ENCODE peak calls at places on chromosome 1, in seven cellular contexts. One of them, this sample, is unnamed.

GRCh38 chr1:3504151-3504822 is 49.8 kb downstream of the ARHGEF16 start:
- DNase-seq in transverse colon: no peak
- DNase-seq in NB4: no peak
- DNase-seq in body of pancreas: peak
- DNase-seq in K562: no peak
- DNase-seq in right lobe of liver: no peak
- DNase-seq in breast epithelium: no peak
- DNase-seq in this sample: peak

GRCh38 chr1:87450615-87451209 is 122.0 kb downstream of the LMO4 start:
- DNase-seq in body of pancreas: no peak
- DNase-seq in breast epithelium: no peak
- DNase-seq in NB4: no peak
- DNase-seq in transverse colon: peak
- DNase-seq in K562: peak
- DNase-seq in right lobe of liver: no peak
- DNase-seq in this sample: no peak

GRCh38 chr1:218164111-218164929 is 120.8 kb upstream of the RRP15 start:
- DNase-seq in NB4: no peak
- DNase-seq in K562: no peak
- DNase-seq in body of pancreas: no peak
- DNase-seq in transverse colon: peak
- DNase-seq in right lobe of liver: no peak
- DNase-seq in breast epithelium: no peak
- DNase-seq in this sample: peak

GRCh38 chr1:8903908-8904650 is 25.6 kb upstream of the ENO1 start:
- DNase-seq in breast epithelium: peak
- DNase-seq in right lobe of liver: no peak
- DNase-seq in K562: no peak
- DNase-seq in body of pancreas: peak
- DNase-seq in transverse colon: peak
- DNase-seq in NB4: no peak
- DNase-seq in this sample: peak

GRCh38 chr1:175133693-175134435 is 58.7 kb downstream of the KIAA0040 start:
- DNase-seq in NB4: no peak
- DNase-seq in K562: no peak
- DNase-seq in right lobe of liver: no peak
- DNase-seq in breast epithelium: no peak
- DNase-seq in body of pancreas: no peak
- DNase-seq in transverse colon: no peak
- DNase-seq in this sample: no peak

GRCh38 chr1:226444901-226445300 is 37.0 kb upstream of the PARP1 start:
- DNase-seq in transverse colon: peak
- DNase-seq in NB4: peak
- DNase-seq in body of pancreas: peak
- DNase-seq in right lobe of liver: no peak
- DNase-seq in K562: no peak
- DNase-seq in breast epithelium: no peak
- DNase-seq in this sample: no peak

GRCh38 chr1:39065542-39065941 is 39.4 kb downstream of the NDUFS5 start:
- DNase-seq in NB4: no peak
- DNase-seq in body of pancreas: no peak
- DNase-seq in K562: no peak
- DNase-seq in right lobe of liver: no peak
- DNase-seq in transverse colon: no peak
- DNase-seq in breast epithelium: no peak
- DNase-seq in this sample: no peak

GRCh38 chr1:94282143-94282711 is 44.8 kb upstream of the ARHGAP29 start:
- DNase-seq in breast epithelium: no peak
- DNase-seq in transverse colon: no peak
- DNase-seq in body of pancreas: no peak
- DNase-seq in K562: no peak
- DNase-seq in right lobe of liver: no peak
- DNase-seq in NB4: no peak
- DNase-seq in this sample: no peak

GRCh38 chr1:114173704-114174103 is 20.0 kb upstream of the SYT6 start:
- DNase-seq in right lobe of liver: no peak
- DNase-seq in breast epithelium: no peak
- DNase-seq in transverse colon: no peak
- DNase-seq in body of pancreas: no peak
- DNase-seq in K562: no peak
- DNase-seq in NB4: no peak
- DNase-seq in this sample: no peak

GRCh38 chr1:217261636-217262035 is 369.3 kb downstream of the GPATCH2 start:
- DNase-seq in NB4: no peak
- DNase-seq in transverse colon: no peak
- DNase-seq in right lobe of liver: no peak
- DNase-seq in K562: no peak
- DNase-seq in body of pancreas: no peak
- DNase-seq in breast epithelium: no peak
- DNase-seq in this sample: no peak

GRCh38 chr1:84253891-84254290 is 47.6 kb upstream of the SAMD13 start:
- DNase-seq in breast epithelium: no peak
- DNase-seq in body of pancreas: peak
- DNase-seq in NB4: no peak
- DNase-seq in right lobe of liver: no peak
- DNase-seq in K562: no peak
- DNase-seq in transverse colon: peak
- DNase-seq in this sample: peak

GRCh38 chr1:45721207-45721606 is 29.2 kb downstream of the IPP start:
- DNase-seq in breast epithelium: no peak
- DNase-seq in NB4: no peak
- DNase-seq in right lobe of liver: no peak
- DNase-seq in body of pancreas: no peak
- DNase-seq in transverse colon: no peak
- DNase-seq in K562: no peak
- DNase-seq in this sample: no peak

GRCh38 chr1:209655832-209656231 is 3.6 kb upstream of the LAMB3 start:
- DNase-seq in NB4: no peak
- DNase-seq in transverse colon: peak
- DNase-seq in breast epithelium: no peak
- DNase-seq in K562: no peak
- DNase-seq in right lobe of liver: no peak
- DNase-seq in body of pancreas: peak
- DNase-seq in this sample: no peak

GRCh38 chr1:64490204-64490818 is 20.4 kb downstream of the CACHD1 start:
- DNase-seq in NB4: no peak
- DNase-seq in K562: no peak
- DNase-seq in right lobe of liver: no peak
- DNase-seq in breast epithelium: no peak
- DNase-seq in transverse colon: no peak
- DNase-seq in body of pancreas: no peak
- DNase-seq in this sample: no peak

GRCh38 chr1:101902199-101902598 is 94.5 kb downstream of the OLFM3 start:
- DNase-seq in K562: no peak
- DNase-seq in NB4: no peak
- DNase-seq in breast epithelium: no peak
- DNase-seq in transverse colon: no peak
- DNase-seq in right lobe of liver: no peak
- DNase-seq in body of pancreas: no peak
- DNase-seq in this sample: no peak

GRCh38 chr1:160675641-160676410 is 29.0 kb upstream of the SLAMF1 start:
- DNase-seq in right lobe of liver: peak
- DNase-seq in K562: peak
- DNase-seq in transverse colon: peak
- DNase-seq in breast epithelium: no peak
- DNase-seq in body of pancreas: peak
- DNase-seq in NB4: peak
- DNase-seq in this sample: peak

GRCh38 chr1:152442765-152443164 is 28.7 kb upstream of the CRNN start:
- DNase-seq in breast epithelium: no peak
- DNase-seq in transverse colon: peak
- DNase-seq in K562: no peak
- DNase-seq in NB4: no peak
- DNase-seq in right lobe of liver: no peak
- DNase-seq in body of pancreas: peak
- DNase-seq in this sample: no peak

GRCh38 chr1:222009105-222009730 is 267.3 kb upstream of the DUSP10 start:
- DNase-seq in breast epithelium: no peak
- DNase-seq in K562: peak
- DNase-seq in NB4: peak
- DNase-seq in body of pancreas: peak
- DNase-seq in transverse colon: no peak
- DNase-seq in right lobe of liver: no peak
- DNase-seq in this sample: no peak

GRCh38 chr1:51417496-51418383 is 87.4 kb upstream of the TTC39A start:
- DNase-seq in breast epithelium: no peak
- DNase-seq in K562: no peak
- DNase-seq in NB4: no peak
- DNase-seq in right lobe of liver: no peak
- DNase-seq in transverse colon: no peak
- DNase-seq in body of pancreas: no peak
- DNase-seq in this sample: no peak

GRCh38 chr1:119647228-119647733 is 785 bp downstream of the ZNF697 start:
- DNase-seq in breast epithelium: no peak
- DNase-seq in K562: no peak
- DNase-seq in NB4: peak
- DNase-seq in transverse colon: no peak
- DNase-seq in body of pancreas: no peak
- DNase-seq in right lobe of liver: peak
- DNase-seq in this sample: no peak
- TF ChIP-seq CTCF in breast epithelium: no peak
- TF ChIP-seq CTCF in K562: no peak
- TF ChIP-seq CTCF in NB4: no peak
- TF ChIP-seq CTCF in transverse colon: no peak
- TF ChIP-seq CTCF in body of pancreas: no peak
- TF ChIP-seq CTCF in right lobe of liver: no peak
- TF ChIP-seq CTCF in this sample: no peak

DNA sequence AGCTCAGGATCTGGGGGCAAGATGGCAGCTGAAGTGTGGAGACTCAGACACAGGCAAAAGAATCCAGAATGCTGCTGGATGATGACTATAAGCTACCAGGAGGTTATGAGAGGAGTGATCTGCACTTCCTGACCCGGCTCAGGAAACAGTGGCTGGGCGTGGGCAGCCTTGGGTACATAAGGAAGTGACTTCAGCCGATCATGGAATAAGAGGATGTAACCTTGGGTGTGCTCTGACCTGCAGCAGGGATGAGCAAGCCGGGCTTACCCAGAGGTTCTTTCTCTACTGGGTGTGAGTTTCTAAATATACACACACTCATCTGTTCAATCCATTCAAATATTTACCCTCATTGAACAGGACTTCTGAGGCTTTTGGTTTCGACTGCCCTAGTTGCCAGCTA is 62.7 kb downstream of the CD34 start:
- DNase-seq in breast epithelium: no peak
- DNase-seq in body of pancreas: peak
- DNase-seq in NB4: peak
- DNase-seq in K562: no peak
- DNase-seq in right lobe of liver: peak
- DNase-seq in transverse colon: peak
- DNase-seq in this sample: no peak
- TF ChIP-seq POLR2A in breast epithelium: no peak
- TF ChIP-seq POLR2A in body of pancreas: no peak
- TF ChIP-seq POLR2A in NB4: no peak
- TF ChIP-seq POLR2A in K562: no peak
- TF ChIP-seq POLR2A in right lobe of liver: no peak
- TF ChIP-seq POLR2A in transverse colon: no peak
- TF ChIP-seq POLR2A in this sample: no peak

DNA sequence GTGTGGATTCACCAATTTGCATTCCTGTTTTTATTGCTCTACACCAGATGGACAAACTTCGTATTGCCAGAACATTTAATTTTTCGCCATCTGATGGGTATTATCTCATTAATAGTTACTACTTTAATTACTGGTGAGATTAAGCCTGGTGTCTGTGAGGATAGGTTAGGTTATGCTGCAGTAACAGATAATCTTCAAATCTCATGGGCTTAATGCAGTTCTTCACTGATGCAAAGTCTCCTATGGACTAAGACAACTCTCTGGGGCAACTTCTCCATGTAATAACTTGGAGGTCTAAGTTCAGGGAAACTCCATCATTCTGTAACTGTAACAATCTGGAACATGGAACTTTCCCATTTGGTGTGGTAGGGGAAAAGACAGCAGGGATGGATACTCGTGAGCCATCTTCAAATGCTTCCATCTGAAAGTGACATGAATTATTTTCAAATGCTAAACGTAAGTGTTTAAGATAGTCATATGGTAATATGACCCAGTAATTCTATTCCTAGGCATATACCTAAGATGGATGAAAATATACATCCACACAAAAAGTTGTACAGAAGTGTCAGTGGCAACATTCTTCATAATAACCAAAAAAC is 111.6 kb downstream of the LEPR start:
- DNase-seq in breast epithelium: no peak
- DNase-seq in K562: no peak
- DNase-seq in NB4: no peak
- DNase-seq in right lobe of liver: no peak
- DNase-seq in transverse colon: no peak
- DNase-seq in body of pancreas: no peak
- DNase-seq in this sample: no peak
- H3K4me3 ChIP-seq in breast epithelium: no peak
- H3K4me3 ChIP-seq in K562: no peak
- H3K4me3 ChIP-seq in NB4: no peak
- H3K4me3 ChIP-seq in right lobe of liver: no peak
- H3K4me3 ChIP-seq in transverse colon: no peak
- H3K4me3 ChIP-seq in body of pancreas: no peak
- H3K4me3 ChIP-seq in this sample: no peak

DNA sequence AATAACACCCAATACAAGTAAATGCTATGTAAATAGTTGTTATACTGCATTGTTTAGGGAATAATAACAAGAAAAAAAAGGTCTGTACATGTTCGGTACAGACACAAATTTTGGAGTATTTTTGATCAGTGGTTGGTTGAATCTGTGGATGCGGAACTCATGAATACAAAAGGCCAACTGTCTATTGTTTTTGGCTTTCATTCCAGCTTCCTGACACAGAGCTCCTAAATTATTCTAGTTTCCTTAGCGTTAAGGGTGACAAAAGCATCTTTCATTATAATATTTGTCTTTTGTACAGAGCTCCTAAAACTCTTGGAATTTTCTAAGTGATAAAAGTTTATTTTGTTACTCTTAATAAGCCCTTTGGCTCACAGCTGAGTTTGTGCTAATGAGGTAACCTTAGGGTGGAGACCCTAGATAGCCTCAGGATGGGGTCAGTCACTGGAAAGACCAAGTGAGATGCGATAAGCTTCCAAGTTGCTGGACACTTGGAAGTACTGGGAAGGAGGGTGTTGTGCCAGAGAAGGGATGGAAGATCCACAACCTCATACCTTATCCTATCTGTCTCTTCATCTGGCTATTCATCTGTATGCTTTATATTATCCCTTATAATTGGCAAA is 57.4 kb upstream of the PRRC2C start:
- DNase-seq in right lobe of liver: no peak
- DNase-seq in NB4: no peak
- DNase-seq in breast epithelium: no peak
- DNase-seq in body of pancreas: no peak
- DNase-seq in K562: no peak
- DNase-seq in transverse colon: no peak
- DNase-seq in this sample: no peak
- TF ChIP-seq CTCF in right lobe of liver: no peak
- TF ChIP-seq CTCF in NB4: no peak
- TF ChIP-seq CTCF in breast epithelium: no peak
- TF ChIP-seq CTCF in body of pancreas: no peak
- TF ChIP-seq CTCF in K562: no peak
- TF ChIP-seq CTCF in transverse colon: no peak
- TF ChIP-seq CTCF in this sample: no peak

GRCh38 chr1:118988186-118989005 is at the start of gene TBX15:
- DNase-seq in NB4: no peak
- DNase-seq in K562: no peak
- DNase-seq in right lobe of liver: no peak
- DNase-seq in breast epithelium: no peak
- DNase-seq in transverse colon: no peak
- DNase-seq in body of pancreas: no peak
- DNase-seq in this sample: peak
- TF ChIP-seq POLR2A in NB4: no peak
- TF ChIP-seq POLR2A in K562: no peak
- TF ChIP-seq POLR2A in right lobe of liver: no peak
- TF ChIP-seq POLR2A in breast epithelium: no peak
- TF ChIP-seq POLR2A in transverse colon: no peak
- TF ChIP-seq POLR2A in body of pancreas: no peak
- TF ChIP-seq POLR2A in this sample: no peak